ENCODE peak calls at places on chromosomes 3 and 15, in eight cellular contexts. E is HT-29; T is Calu3; W is HuH-7; M is activated T-cell treated with anti-CD3 and anti-CD28 coated beads for 24 hours; Q is posterior vena cava; I is ELR; N is CD4-positive, alpha-beta T cell. Y is an unnamed sample.

GRCh38 chr15:73051402-73051810 is 857 bp upstream of the NEO1 start:
- DNase-seq in E (peak; percentile 23), T (peak; percentile 28), W (no peak), M (no peak), Q (no peak), I (no peak), N (peak; percentile 1), Y (no peak)

GRCh38 chr15:45150997-45151396 is 21.2 kb downstream of the DUOX1 start:
- DNase-seq in E (no peak), T (no peak), W (no peak), M (no peak), Q (no peak), I (no peak), N (no peak), Y (no peak)

GRCh38 chr3:76552653-76553052 is 487.2 kb upstream of the ROBO2 start:
- DNase-seq in E (no peak), T (no peak), W (no peak), M (no peak), Q (no peak), I (no peak), N (no peak), Y (no peak)

GRCh38 chr3:38030126-38031021 is 932 bp upstream of the PLCD1 start:
- DNase-seq in E (no peak), T (peak; percentile 59), W (no peak), M (no peak), Q (no peak), I (no peak), N (no peak), Y (peak; percentile 58)

GRCh38 chr3:56680054-56680453 is 3.0 kb downstream of the TASOR start:
- DNase-seq in E (no peak), T (no peak), W (no peak), M (no peak), Q (no peak), I (no peak), N (no peak), Y (no peak)

GRCh38 chr15:33005582-33005981 is 188.9 kb downstream of the FMN1 start:
- DNase-seq in E (no peak), T (no peak), W (no peak), M (no peak), Q (no peak), I (no peak), N (no peak), Y (no peak)

GRCh38 chr3:139230391-139230790 is 113.4 kb upstream of the MRPS22 start:
- DNase-seq in E (no peak), T (no peak), W (no peak), M (no peak), Q (no peak), I (peak; percentile 15), N (no peak), Y (no peak)

GRCh38 chr15:65460948-65461347 is 38.2 kb upstream of the IGDCC4 start:
- DNase-seq in E (no peak), T (no peak), W (no peak), M (peak; percentile 29), Q (no peak), I (peak; percentile 71), N (no peak), Y (no peak)

GRCh38 chr3:97810779-97811390 is 10.9 kb upstream of the CRYBG3 start:
- DNase-seq in E (no peak), T (no peak), W (no peak), M (no peak), Q (no peak), I (peak; percentile 60), N (no peak), Y (no peak)

GRCh38 chr15:22895465-22896190 is 57.2 kb downstream of the NIPA2 start:
- DNase-seq in E (peak; percentile 89), T (peak; percentile 66), W (no peak), M (no peak), Q (no peak), I (peak; percentile 92), N (no peak), Y (peak; percentile 62)

Y was measured in hepatocyte.